ENCODE peak calls at places on chromosomes 2 and 18, in eight cellular contexts. J, V, B, W, H, Z, G and D are unnamed samples.

GRCh38 chr2:197008229-197008628 is 81.7 kb upstream of the PGAP1 start:
- DNase-seq in Z (no peak), B (no peak), W (no peak), V (peak), H (no peak), G (peak), J (no peak), D (peak)

GRCh38 chr18:24346254-24346653 is 51.4 kb downstream of the OSBPL1A start:
- DNase-seq in W (no peak), H (no peak), V (no peak), G (no peak), Z (no peak), B (no peak), J (no peak), D (peak)

GRCh38 chr2:65436825-65437221 is 4.4 kb upstream of the SPRED2 start:
- DNase-seq in J (no peak), H (no peak), W (no peak), B (no peak), G (peak), V (no peak), Z (no peak), D (no peak)

GRCh38 chr2:72917875-72918660 is 749 bp downstream of the EMX1 start:
- DNase-seq in Z (no peak), V (no peak), G (no peak), J (no peak), W (peak), H (no peak), B (no peak), D (no peak)

GRCh38 chr2:98908909-98909308 is 27.1 kb downstream of the CRACDL start:
- DNase-seq in H (no peak), Z (no peak), B (no peak), J (no peak), W (no peak), V (peak), G (peak), D (peak)

GRCh38 chr2:111634995-111635538 is 248.9 kb downstream of the ANAPC1 start:
- DNase-seq in G (peak), Z (no peak), J (no peak), H (no peak), B (no peak), W (no peak), V (no peak), D (peak)

GRCh38 chr2:46347649-46348280 is 50.6 kb downstream of the EPAS1 start:
- DNase-seq in V (no peak), W (no peak), G (no peak), H (no peak), B (no peak), Z (no peak), J (no peak), D (no peak)

GRCh38 chr2:107936427-107937359 is 49.6 kb upstream of the SLC5A7 start:
- DNase-seq in V (no peak), J (no peak), W (no peak), Z (peak), H (no peak), G (no peak), B (no peak), D (no peak)

GRCh38 chr2:45567974-45568789 is 42.9 kb downstream of the SRBD1 start:
- DNase-seq in V (peak), G (peak), Z (peak), H (peak), B (no peak), W (no peak), J (no peak), D (peak)

GRCh38 chr2:220789961-220790360 is 782.1 kb downstream of the EPHA4 start:
- DNase-seq in J (no peak), B (no peak), V (peak), H (no peak), G (peak), Z (peak), W (no peak), D (peak)

GRCh38 chr18:9000736-9001135 is 101.8 kb upstream of the NDUFV2 start:
- DNase-seq in V (no peak), B (no peak), W (no peak), G (peak), Z (no peak), H (no peak), J (no peak), D (peak)

GRCh38 chr18:27378396-27379094 is 193.4 kb upstream of the CHST9 start:
- DNase-seq in B (no peak), H (no peak), V (peak), J (no peak), Z (peak), W (no peak), G (no peak), D (peak)

GRCh38 chr18:7847988-7848387 is 280.9 kb downstream of the PTPRM start:
- DNase-seq in G (peak), H (no peak), V (no peak), B (no peak), W (no peak), Z (no peak), J (no peak), D (no peak)

GRCh38 chr2:32841931-32842898 is 104.5 kb upstream of the LTBP1 start:
- DNase-seq in H (no peak), V (no peak), B (no peak), G (no peak), J (no peak), W (no peak), Z (no peak), D (no peak)

GRCh38 chr18:34222396-34223163 is 2.1 kb downstream of the NOL4 start:
- DNase-seq in J (no peak), H (peak), G (no peak), V (peak), W (peak), Z (peak), B (peak), D (peak)

GRCh38 chr2:74414913-74415761 is 6.3 kb downstream of the C2orf81 start:
- DNase-seq in V (no peak), Z (no peak), H (peak), G (peak), B (peak), J (peak), W (no peak), D (no peak)

GRCh38 chr18:47174545-47175116 is 1.5 kb downstream of the IER3IP1 start:
- DNase-seq in Z (peak), W (no peak), V (no peak), B (no peak), H (no peak), G (no peak), J (no peak), D (no peak)

GRCh38 chr2:20540587-20541304 is 93.9 kb downstream of the RHOB start:
- DNase-seq in Z (no peak), W (peak), J (no peak), B (no peak), G (no peak), V (no peak), H (no peak), D (no peak)

GRCh38 chr2:220463876-220464275 is 836.4 kb downstream of the SLC4A3 start:
- DNase-seq in W (no peak), G (no peak), J (no peak), B (no peak), V (no peak), Z (no peak), H (no peak), D (no peak)

GRCh38 chr2:158619496-158619895 is 162.7 kb downstream of the PKP4 start:
- DNase-seq in V (peak), B (no peak), J (no peak), Z (peak), H (no peak), G (peak), W (no peak), D (peak)

GRCh38 chr2:138727956-138728355 is 52.2 kb downstream of the NXPH2 start:
- DNase-seq in B (no peak), V (no peak), J (no peak), W (no peak), H (no peak), G (no peak), Z (no peak), D (no peak)

GRCh38 chr2:186984966-186985365 is 136.0 kb upstream of the ZSWIM2 start:
- DNase-seq in W (no peak), B (no peak), V (no peak), Z (no peak), G (no peak), H (no peak), J (no peak), D (no peak)

GRCh38 chr18:51193621-51194287 is 3.7 kb downstream of the MEX3C start:
- DNase-seq in V (peak), G (peak), W (no peak), H (no peak), Z (no peak), B (no peak), J (no peak), D (peak)

GRCh38 chr18:9869713-9870430 is 15.9 kb upstream of the TXNDC2 start:
- DNase-seq in H (peak), G (peak), V (peak), B (no peak), Z (peak), J (no peak), W (no peak), D (peak)

GRCh38 chr2:200397785-200398184 is 91.3 kb downstream of the SPATS2L start:
- DNase-seq in H (no peak), G (peak), J (no peak), V (peak), W (no peak), Z (no peak), B (no peak), D (peak)

GRCh38 chr2:239196474-239197021 is 204.3 kb downstream of the HDAC4 start:
- DNase-seq in B (no peak), G (no peak), Z (no peak), J (no peak), W (peak), H (no peak), V (no peak), D (no peak)

GRCh38 chr2:154664248-154664647 is 34.2 kb upstream of the KCNJ3 start:
- DNase-seq in Z (no peak), H (no peak), J (no peak), W (no peak), V (no peak), B (no peak), G (no peak), D (no peak)

GRCh38 chr2:24785704-24786321 is 7.4 kb downstream of the PTRHD1 start:
- DNase-seq in G (no peak), W (no peak), J (no peak), Z (no peak), V (no peak), B (peak), H (peak), D (no peak)

GRCh38 chr2:134466141-134466540 is 212.3 kb downstream of the MGAT5 start:
- DNase-seq in G (no peak), W (no peak), V (peak), B (no peak), Z (peak), H (no peak), J (no peak), D (peak)
- TF ChIP-seq CTCF in G (peak), W (no peak), V (no peak), B (no peak), Z (peak), H (peak), J (no peak), D (peak)

GRCh38 chr18:12679183-12679786 is 21.4 kb upstream of the SPIRE1 start:
- DNase-seq in W (no peak), Z (no peak), V (no peak), H (no peak), G (peak), B (peak), J (no peak), D (peak)
- H3K4me3 ChIP-seq in W (no peak), Z (no peak), V (no peak), H (no peak), G (no peak), B (peak), J (no peak), D (no peak)

GRCh38 chr2:144081272-144081671 is 438.6 kb downstream of the ZEB2 start:
- DNase-seq in W (no peak), Z (no peak), V (no peak), J (no peak), B (no peak), G (no peak), H (no peak), D (no peak)

GRCh38 chr2:144082327-144082726 is 437.6 kb downstream of the ZEB2 start:
- DNase-seq in B (no peak), Z (no peak), G (no peak), J (no peak), H (no peak), V (no peak), W (no peak), D (no peak)

GRCh38 chr2:144078091-144078490 is 441.8 kb downstream of the ZEB2 start:
- DNase-seq in W (no peak), B (no peak), H (no peak), G (peak), V (peak), Z (no peak), J (no peak), D (peak)

GRCh38 chr2:144079808-144080207 is 440.1 kb downstream of the ZEB2 start:
- DNase-seq in B (no peak), Z (no peak), G (no peak), W (no peak), J (no peak), H (no peak), V (no peak), D (no peak)

DNA sequence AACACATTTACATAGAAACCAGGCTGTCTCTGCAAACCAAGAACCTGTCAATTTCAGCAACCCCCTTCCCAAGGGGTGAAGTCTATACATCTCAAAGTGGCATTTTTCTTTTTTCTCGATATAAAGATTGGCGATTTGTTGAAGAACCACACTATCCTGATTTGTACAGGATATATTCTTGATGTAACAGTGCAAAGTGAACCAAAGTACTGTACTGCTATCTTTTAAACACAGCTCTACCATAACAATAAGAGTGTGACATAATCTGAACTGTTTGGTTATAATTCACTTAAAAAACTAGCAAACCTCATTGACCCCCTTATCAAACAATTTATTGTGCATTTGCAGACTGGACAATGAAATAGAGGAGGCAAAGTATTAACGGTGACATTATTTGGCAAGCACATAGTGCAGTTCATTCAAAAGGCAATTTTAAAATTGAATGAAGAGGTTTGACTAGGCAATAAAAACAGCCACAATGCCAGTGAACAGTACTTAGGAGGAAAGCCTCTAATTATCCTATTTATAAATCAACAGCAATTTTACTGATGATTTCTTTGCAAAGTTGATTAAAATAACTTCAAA is 441.0 kb downstream of the ZEB2 start:
- DNase-seq in G (no peak), B (no peak), Z (no peak), J (no peak), H (no peak), V (no peak), W (no peak), D (no peak)
- TF ChIP-seq CTCF in G (no peak), B (no peak), Z (no peak), J (no peak), H (no peak), V (no peak), W (no peak), D (no peak)

DNA sequence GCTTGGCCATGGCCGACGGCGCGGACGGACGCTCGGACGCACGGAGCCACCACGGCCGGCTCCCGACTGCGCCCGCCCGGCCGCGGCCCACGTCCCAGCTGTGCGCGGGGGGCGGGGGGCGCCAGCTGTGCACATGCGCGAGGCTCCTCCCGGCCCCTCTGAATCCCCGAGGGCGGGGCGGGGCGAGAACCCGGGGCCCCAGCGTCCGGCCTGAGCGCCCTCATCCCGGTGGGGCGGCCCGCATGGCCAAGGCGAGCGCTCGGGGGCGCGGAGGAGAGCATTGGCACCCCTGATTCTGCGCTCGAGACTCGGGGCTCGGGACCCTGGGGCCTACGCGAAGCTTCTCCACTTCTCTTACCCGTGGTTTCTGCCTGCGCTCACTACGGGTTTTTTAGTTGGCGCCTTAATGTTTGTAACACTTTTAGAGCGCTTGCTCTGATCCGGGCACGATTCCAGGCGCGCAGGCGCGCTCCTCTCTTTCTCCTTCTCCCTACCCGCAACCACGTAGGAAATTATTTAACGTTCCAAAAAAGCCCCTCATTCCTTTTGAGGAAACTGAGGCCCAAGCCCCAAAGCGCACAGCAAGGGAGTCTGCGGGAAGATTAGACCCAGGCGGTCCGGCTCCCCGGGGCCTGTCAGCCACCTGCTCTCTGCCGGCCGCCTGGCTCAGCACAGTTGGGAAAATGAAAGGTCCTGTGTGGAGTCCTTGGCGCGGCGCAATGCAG is at the start of gene PXDN:
- DNase-seq in V (peak), H (no peak), Z (peak), B (no peak), G (peak), W (peak), J (no peak), D (peak)
- H3K4me3 ChIP-seq in V (peak), H (no peak), Z (peak), B (peak), G (peak), W (peak), J (no peak), D (peak)

GRCh38 chr2:9578475-9579235 is 23.0 kb upstream of the ADAM17 start:
- DNase-seq in V (no peak), Z (no peak), H (no peak), J (no peak), B (no peak), G (no peak), W (no peak), D (peak)

GRCh38 chr2:9573013-9573708 is 17.5 kb upstream of the ADAM17 start:
- DNase-seq in G (peak), Z (no peak), J (no peak), W (no peak), V (no peak), H (no peak), B (no peak), D (peak)

GRCh38 chr2:9574314-9574713 is 18.7 kb upstream of the ADAM17 start:
- DNase-seq in H (no peak), J (no peak), B (no peak), V (no peak), Z (no peak), G (no peak), W (no peak), D (no peak)

GRCh38 chr2:9570182-9571060 is 14.8 kb upstream of the ADAM17 start:
- DNase-seq in G (no peak), H (no peak), B (no peak), W (no peak), V (no peak), J (no peak), Z (no peak), D (peak)

GRCh38 chr2:9573840-9574239 is 18.2 kb upstream of the ADAM17 start:
- DNase-seq in B (no peak), V (no peak), G (no peak), H (no peak), Z (no peak), W (no peak), J (no peak), D (no peak)
- TF ChIP-seq CTCF in B (no peak), V (no peak), G (no peak), H (no peak), Z (no peak), W (no peak), J (no peak), D (no peak)